ENCODE peak calls at places on chromosomes 1 and 21, in five cellular contexts. B is SK-N-SH, U is GM23338, R is GM12878, N is H1. W is an unnamed sample.

GRCh38 chr1:220787069-220787614 is 429 bp downstream of the MTARC1 start:
- DNase-seq in R (no peak), U (peak; percentile 75), B (peak; percentile 71), N (peak; percentile 81), W (no peak)

GRCh38 chr21:45332981-45333582 is 45.4 kb upstream of the POFUT2 start:
- DNase-seq in N (no peak), U (no peak), B (no peak), R (no peak), W (no peak)

GRCh38 chr1:246214708-246215504 is 292.2 kb downstream of the SMYD3 start:
- DNase-seq in U (no peak), B (peak; percentile 27), R (peak; percentile 71), N (no peak), W (peak; percentile 88)

GRCh38 chr21:41009398-41010177 is 158.4 kb upstream of the BACE2 start:
- DNase-seq in N (no peak), U (no peak), B (peak; percentile 21), R (no peak), W (no peak)

GRCh38 chr1:65421341-65422174 is 1.1 kb downstream of the LEPR start:
- DNase-seq in U (no peak), R (no peak), N (no peak), B (no peak), W (peak; percentile 93)

GRCh38 chr1:20063861-20064292 is 6.1 kb upstream of the PLA2G5 start:
- DNase-seq in B (no peak), U (no peak), R (no peak), N (peak; percentile 14), W (peak; percentile 31)

GRCh38 chr1:112887599-112888303 is 68.2 kb downstream of the SLC16A1 start:
- DNase-seq in R (no peak), U (no peak), N (no peak), B (no peak), W (no peak)

GRCh38 chr21:44436958-44437357 is 18.4 kb upstream of the LRRC3 start:
- DNase-seq in R (no peak), B (no peak), U (no peak), N (no peak), W (no peak)

GRCh38 chr1:47772960-47773682 is 224.1 kb downstream of the TRABD2B start:
- DNase-seq in U (no peak), B (no peak), R (no peak), N (no peak), W (no peak)

GRCh38 chr1:68725353-68725752 is 228.5 kb upstream of the DEPDC1 start:
- DNase-seq in R (no peak), N (no peak), B (peak; percentile 73), U (no peak), W (peak; percentile 39)

GRCh38 chr1:109935451-109935900 is 24.8 kb downstream of the CSF1 start:
- DNase-seq in R (no peak), U (no peak), B (no peak), N (no peak), W (no peak)

GRCh38 chr1:119090250-119090649 is 50.2 kb downstream of the WARS2 start:
- DNase-seq in B (no peak), U (no peak), R (no peak), N (no peak), W (no peak)

GRCh38 chr1:198643827-198644226 is 5.0 kb downstream of the PTPRC start:
- DNase-seq in R (no peak), N (no peak), B (no peak), U (no peak), W (no peak)

GRCh38 chr1:162736633-162737067 is 53.9 kb upstream of the HSD17B7 start:
- DNase-seq in N (no peak), R (peak; percentile 62), U (no peak), B (no peak), W (no peak)

GRCh38 chr1:11279630-11280029 is 6.6 kb downstream of the UBIAD1 start:
- DNase-seq in U (no peak), B (no peak), N (no peak), R (no peak), W (no peak)

GRCh38 chr1:111735858-111736544 is 3.2 kb downstream of the INKA2 start:
- DNase-seq in U (peak; percentile 79), N (peak; percentile 52), B (no peak), R (no peak), W (no peak)

GRCh38 chr1:121586369-121587229 is 401.8 kb downstream of the SRGAP2C start:
- DNase-seq in U (peak; percentile 57), N (peak; percentile 61), B (no peak), R (no peak), W (no peak)

GRCh38 chr1:207407655-207408256 is 46.4 kb upstream of the CR2 start:
- DNase-seq in R (no peak), U (no peak), N (no peak), B (no peak), W (no peak)

GRCh38 chr1:158600735-158601134 is 4.3 kb upstream of the OR10Z1 start:
- DNase-seq in B (no peak), R (no peak), N (no peak), U (no peak), W (no peak)

GRCh38 chr1:116686723-116687368 is 19.3 kb upstream of the IGSF3 start:
- DNase-seq in U (no peak), B (no peak), N (no peak), R (no peak), W (no peak)

GRCh38 chr1:207817778-207818751 is 66.2 kb downstream of the CD46 start:
- DNase-seq in R (no peak), U (no peak), N (no peak), B (no peak), W (no peak)

GRCh38 chr1:181493145-181493544 is 9.8 kb downstream of the CACNA1E start:
- DNase-seq in R (no peak), U (no peak), B (no peak), N (no peak), W (no peak)

GRCh38 chr1:196558424-196558823 is 49.8 kb downstream of the KCNT2 start:
- DNase-seq in N (no peak), B (no peak), R (no peak), U (no peak), W (peak; percentile 71)

GRCh38 chr1:57404914-57405313 is 18.9 kb downstream of the DAB1 start:
- DNase-seq in R (no peak), U (no peak), B (no peak), N (no peak), W (no peak)

GRCh38 chr1:76635784-76636183 is 231.5 kb upstream of the ST6GALNAC5 start:
- DNase-seq in B (no peak), R (no peak), U (no peak), N (no peak), W (no peak)

GRCh38 chr1:211738709-211739301 is 63.4 kb upstream of the NEK2 start:
- DNase-seq in R (no peak), B (no peak), N (no peak), U (no peak), W (no peak)

GRCh38 chr21:29372063-29372802 is 73.5 kb downstream of the BACH1 start:
- DNase-seq in N (peak; percentile 48), U (peak; percentile 92), B (peak; percentile 50), R (peak; percentile 59), W (peak; percentile 75)

GRCh38 chr1:24379733-24380315 is 33.8 kb downstream of the STPG1 start:
- DNase-seq in B (no peak), U (no peak), R (no peak), N (peak; percentile 22), W (no peak)

GRCh38 chr1:9297831-9298230 is 5.1 kb downstream of the SPSB1 start:
- DNase-seq in B (no peak), U (no peak), N (no peak), R (no peak), W (no peak)
- H3K79me2 ChIP-seq in B (peaks cover 72% of the 10 kb centered on the region), U (no peaks in the 10 kb centered on the region), N (no peaks in the 10 kb centered on the region), R (no peaks in the 10 kb centered on the region), W (peaks cover 91% of the 10 kb centered on the region)

GRCh38 chr1:27430903-27431653 is 38.7 kb downstream of the GPR3 start:
- DNase-seq in U (no peak), N (no peak), R (no peak), B (no peak), W (peak; percentile 77)
- H3K4me3 ChIP-seq in U (peak overlapping the region; percentile 5), N (no peak overlapping the region), R (peak overlapping the region; percentile 12), B (no peak overlapping the region), W (no peak overlapping the region)

DNA sequence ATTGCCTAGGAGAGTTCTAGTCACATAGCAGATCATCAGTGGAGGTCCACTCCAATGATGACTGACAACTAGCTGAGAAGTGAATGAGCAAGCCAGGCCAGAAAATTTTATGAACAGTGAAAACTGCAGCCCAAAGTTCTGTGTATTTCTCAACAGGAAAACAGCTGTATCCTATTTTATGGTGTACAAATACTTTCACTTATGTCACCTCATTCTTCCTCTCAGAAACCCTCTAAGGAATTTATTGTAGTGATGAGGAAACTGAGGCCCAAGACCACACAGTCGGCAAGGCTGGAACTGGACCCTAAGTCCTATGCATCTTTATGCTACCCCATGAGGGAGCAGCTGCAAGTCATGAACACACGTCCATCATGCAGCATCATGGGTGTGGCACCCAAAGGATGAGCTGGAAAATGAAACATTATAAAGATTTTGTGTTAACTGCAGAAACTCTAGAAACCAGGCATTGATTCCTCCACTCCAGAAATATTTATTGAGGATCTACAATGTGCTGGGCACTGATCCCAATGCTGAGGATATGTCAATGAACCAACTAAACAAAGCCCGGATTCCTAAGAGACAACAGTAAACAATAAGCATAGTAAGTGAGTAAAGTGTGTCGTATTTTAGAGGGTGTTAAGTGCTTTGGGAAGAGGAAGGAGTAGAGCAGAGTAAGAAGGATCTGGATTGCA is 99.5 kb upstream of the DUSP10 start:
- DNase-seq in R (no peak), N (no peak), B (no peak), U (no peak), W (peak; percentile 58)
- TF ChIP-seq POLR2AphosphoS5 in R (no peak), N (no peak), B (no peak), U (no peak), W (no peak)

DNA sequence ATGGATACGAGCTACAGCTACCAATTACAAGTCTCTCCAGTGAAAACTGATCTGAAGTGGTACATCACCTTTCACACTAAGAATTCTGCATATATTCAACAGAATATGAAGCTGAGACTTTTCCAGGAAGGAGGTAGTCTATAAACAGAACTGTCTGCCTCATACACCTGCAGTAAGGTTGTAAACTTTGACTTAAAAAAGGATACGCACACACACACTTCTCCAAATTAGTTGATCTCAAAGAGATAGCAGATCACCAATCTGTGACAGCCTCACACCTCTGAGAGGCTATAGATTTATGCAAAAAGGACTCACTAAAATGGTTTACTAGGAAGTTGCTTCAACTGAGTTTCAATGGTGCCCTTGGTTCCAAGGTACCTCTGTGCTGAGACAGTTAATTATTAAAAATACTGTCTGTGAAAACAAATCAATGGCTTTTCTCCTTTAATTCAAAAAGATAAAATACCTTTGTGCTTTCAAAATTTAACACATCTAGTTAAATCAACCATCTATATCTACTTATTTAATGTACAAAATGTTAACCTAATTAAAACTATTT is 17.9 kb downstream of the ELK4 start:
- DNase-seq in U (no peak), R (no peak), B (no peak), N (no peak), W (no peak)
- H3K79me2 ChIP-seq in U (peaks cover 36% of the 10 kb centered on the region), R (peaks cover 7% of the 10 kb centered on the region), B (peaks cover 34% of the 10 kb centered on the region), N (no peaks in the 10 kb centered on the region), W (peaks cover 46% of the 10 kb centered on the region)

W was measured in endothelial cell of umbilical vein.